ENCODE peak calls at places on chromosomes 2 and 18, in seven cellular contexts. One of them, this sample, is unnamed. For H3K9me3 and H3K27me3, the result is how much of the 10 kb centered on the place peaks cover.

GRCh38 chr2:229815858-229816257 is 101.5 kb upstream of the DNER start:
- DNase-seq in psoas muscle: no peak
- DNase-seq in upper lobe of right lung: no peak
- DNase-seq in neuronal stem cell: no peak
- DNase-seq in H1: no peak
- DNase-seq in AG04450: no peak
- DNase-seq in heart left ventricle: no peak
- DNase-seq in this sample: no peak

GRCh38 chr2:25541378-25541777 is 132.0 kb downstream of the DTNB start:
- DNase-seq in psoas muscle: no peak
- DNase-seq in H1: no peak
- DNase-seq in AG04450: no peak
- DNase-seq in neuronal stem cell: no peak
- DNase-seq in upper lobe of right lung: no peak
- DNase-seq in heart left ventricle: no peak
- DNase-seq in this sample: no peak

GRCh38 chr2:238811765-238812164 is 36.1 kb upstream of the TWIST2 start:
- DNase-seq in heart left ventricle: no peak
- DNase-seq in psoas muscle: no peak
- DNase-seq in neuronal stem cell: no peak
- DNase-seq in AG04450: no peak
- DNase-seq in H1: no peak
- DNase-seq in upper lobe of right lung: no peak
- DNase-seq in this sample: no peak

GRCh38 chr2:71379086-71379485 is 47.5 kb downstream of the ZNF638 start:
- DNase-seq in AG04450: peak
- DNase-seq in H1: no peak
- DNase-seq in neuronal stem cell: no peak
- DNase-seq in upper lobe of right lung: no peak
- DNase-seq in psoas muscle: no peak
- DNase-seq in heart left ventricle: no peak
- DNase-seq in this sample: no peak

GRCh38 chr2:73074110-73075069 is 2.9 kb upstream of the SFXN5 start:
- DNase-seq in heart left ventricle: no peak
- DNase-seq in upper lobe of right lung: no peak
- DNase-seq in neuronal stem cell: no peak
- DNase-seq in psoas muscle: no peak
- DNase-seq in AG04450: no peak
- DNase-seq in H1: no peak
- DNase-seq in this sample: no peak

GRCh38 chr2:49044265-49044664 is 110.0 kb downstream of the FSHR start:
- DNase-seq in neuronal stem cell: no peak
- DNase-seq in H1: no peak
- DNase-seq in upper lobe of right lung: no peak
- DNase-seq in AG04450: no peak
- DNase-seq in heart left ventricle: no peak
- DNase-seq in psoas muscle: no peak
- DNase-seq in this sample: no peak

GRCh38 chr2:225462945-225463344 is 63.4 kb downstream of the NYAP2 start:
- DNase-seq in psoas muscle: no peak
- DNase-seq in upper lobe of right lung: no peak
- DNase-seq in neuronal stem cell: no peak
- DNase-seq in AG04450: no peak
- DNase-seq in heart left ventricle: no peak
- DNase-seq in H1: no peak
- DNase-seq in this sample: no peak

GRCh38 chr2:1743396-1744150 is 742 bp downstream of the PXDN start:
- DNase-seq in neuronal stem cell: no peak
- DNase-seq in heart left ventricle: no peak
- DNase-seq in psoas muscle: no peak
- DNase-seq in upper lobe of right lung: peak
- DNase-seq in H1: no peak
- DNase-seq in AG04450: no peak
- DNase-seq in this sample: no peak

GRCh38 chr2:86021396-86022378 is 84.0 kb downstream of the POLR1A start:
- DNase-seq in heart left ventricle: no peak
- DNase-seq in AG04450: no peak
- DNase-seq in psoas muscle: peak
- DNase-seq in H1: no peak
- DNase-seq in upper lobe of right lung: no peak
- DNase-seq in neuronal stem cell: no peak
- DNase-seq in this sample: no peak

GRCh38 chr2:15811367-15811766 is 129.0 kb upstream of the MYCN start:
- DNase-seq in AG04450: no peak
- DNase-seq in upper lobe of right lung: no peak
- DNase-seq in psoas muscle: no peak
- DNase-seq in H1: no peak
- DNase-seq in heart left ventricle: no peak
- DNase-seq in neuronal stem cell: peak
- DNase-seq in this sample: no peak

GRCh38 chr2:69141081-69141480 is 128.1 kb downstream of the ANTXR1 start:
- DNase-seq in upper lobe of right lung: no peak
- DNase-seq in heart left ventricle: no peak
- DNase-seq in neuronal stem cell: no peak
- DNase-seq in psoas muscle: peak
- DNase-seq in H1: no peak
- DNase-seq in AG04450: no peak
- DNase-seq in this sample: no peak

GRCh38 chr2:44707945-44708645 is 233.4 kb upstream of the SIX3 start:
- DNase-seq in neuronal stem cell: no peak
- DNase-seq in upper lobe of right lung: no peak
- DNase-seq in psoas muscle: no peak
- DNase-seq in H1: no peak
- DNase-seq in heart left ventricle: no peak
- DNase-seq in AG04450: no peak
- DNase-seq in this sample: no peak

GRCh38 chr2:190328748-190329147 is 9.1 kb upstream of the HIBCH start:
- DNase-seq in neuronal stem cell: no peak
- DNase-seq in heart left ventricle: no peak
- DNase-seq in upper lobe of right lung: no peak
- DNase-seq in H1: no peak
- DNase-seq in psoas muscle: no peak
- DNase-seq in AG04450: no peak
- DNase-seq in this sample: no peak

GRCh38 chr18:46624127-46624526 is 32.9 kb downstream of the LOXHD1 start:
- DNase-seq in upper lobe of right lung: no peak
- DNase-seq in H1: no peak
- DNase-seq in AG04450: no peak
- DNase-seq in heart left ventricle: no peak
- DNase-seq in neuronal stem cell: no peak
- DNase-seq in psoas muscle: no peak
- DNase-seq in this sample: no peak

GRCh38 chr2:169160926-169161481 is 91.6 kb downstream of the DHRS9 start:
- DNase-seq in neuronal stem cell: no peak
- DNase-seq in H1: no peak
- DNase-seq in heart left ventricle: no peak
- DNase-seq in AG04450: no peak
- DNase-seq in upper lobe of right lung: no peak
- DNase-seq in psoas muscle: no peak
- DNase-seq in this sample: no peak

GRCh38 chr18:30328839-30329238 is 713.7 kb downstream of the DSC3 start:
- DNase-seq in H1: no peak
- DNase-seq in neuronal stem cell: no peak
- DNase-seq in AG04450: no peak
- DNase-seq in heart left ventricle: no peak
- DNase-seq in psoas muscle: no peak
- DNase-seq in upper lobe of right lung: no peak
- DNase-seq in this sample: no peak

GRCh38 chr2:76019130-76019529 is 308.4 kb upstream of the GCFC2 start:
- DNase-seq in psoas muscle: no peak
- DNase-seq in heart left ventricle: no peak
- DNase-seq in upper lobe of right lung: no peak
- DNase-seq in H1: no peak
- DNase-seq in neuronal stem cell: no peak
- DNase-seq in AG04450: no peak
- DNase-seq in this sample: no peak

GRCh38 chr2:47905454-47906260 is 641 bp downstream of the FBXO11 start:
- DNase-seq in upper lobe of right lung: peak
- DNase-seq in psoas muscle: peak
- DNase-seq in neuronal stem cell: peak
- DNase-seq in H1: no peak
- DNase-seq in AG04450: no peak
- DNase-seq in heart left ventricle: peak
- DNase-seq in this sample: peak

GRCh38 chr2:139160838-139161237 is 380.6 kb upstream of the NXPH2 start:
- DNase-seq in psoas muscle: no peak
- DNase-seq in upper lobe of right lung: no peak
- DNase-seq in heart left ventricle: no peak
- DNase-seq in AG04450: no peak
- DNase-seq in H1: no peak
- DNase-seq in neuronal stem cell: no peak
- DNase-seq in this sample: no peak

GRCh38 chr2:120825370-120826259 is 89.9 kb downstream of the GLI2 start:
- DNase-seq in upper lobe of right lung: peak
- DNase-seq in neuronal stem cell: no peak
- DNase-seq in H1: no peak
- DNase-seq in AG04450: peak
- DNase-seq in psoas muscle: peak
- DNase-seq in heart left ventricle: peak
- DNase-seq in this sample: peak

GRCh38 chr2:224312741-224313140 is 89.2 kb downstream of the FAM124B start:
- DNase-seq in H1: no peak
- DNase-seq in heart left ventricle: no peak
- DNase-seq in psoas muscle: no peak
- DNase-seq in neuronal stem cell: no peak
- DNase-seq in AG04450: no peak
- DNase-seq in upper lobe of right lung: no peak
- DNase-seq in this sample: no peak

GRCh38 chr2:213122730-213123129 is 28.7 kb downstream of the IKZF2 start:
- DNase-seq in upper lobe of right lung: no peak
- DNase-seq in heart left ventricle: no peak
- DNase-seq in psoas muscle: no peak
- DNase-seq in neuronal stem cell: no peak
- DNase-seq in H1: no peak
- DNase-seq in AG04450: no peak
- DNase-seq in this sample: no peak

GRCh38 chr2:237490805-237491194 is 3.7 kb downstream of the MLPH start:
- DNase-seq in upper lobe of right lung: no peak
- DNase-seq in heart left ventricle: no peak
- DNase-seq in neuronal stem cell: no peak
- DNase-seq in AG04450: no peak
- DNase-seq in psoas muscle: no peak
- DNase-seq in H1: no peak
- DNase-seq in this sample: no peak

GRCh38 chr2:68031546-68032160 is 31.2 kb downstream of the C1D start:
- DNase-seq in psoas muscle: no peak
- DNase-seq in AG04450: peak
- DNase-seq in upper lobe of right lung: no peak
- DNase-seq in heart left ventricle: no peak
- DNase-seq in neuronal stem cell: peak
- DNase-seq in H1: no peak
- DNase-seq in this sample: no peak

GRCh38 chr2:33313039-33313438 is 163.4 kb upstream of the RASGRP3 start:
- DNase-seq in heart left ventricle: no peak
- DNase-seq in AG04450: no peak
- DNase-seq in H1: no peak
- DNase-seq in psoas muscle: no peak
- DNase-seq in upper lobe of right lung: no peak
- DNase-seq in neuronal stem cell: no peak
- DNase-seq in this sample: no peak

GRCh38 chr2:38486213-38487026 is 109.3 kb upstream of the ATL2 start:
- DNase-seq in H1: no peak
- DNase-seq in AG04450: no peak
- DNase-seq in upper lobe of right lung: no peak
- DNase-seq in neuronal stem cell: no peak
- DNase-seq in heart left ventricle: no peak
- DNase-seq in psoas muscle: no peak
- DNase-seq in this sample: no peak
- H3K9me3 ChIP-seq in H1: under half
- H3K9me3 ChIP-seq in AG04450: under half
- H3K9me3 ChIP-seq in upper lobe of right lung: under half
- H3K9me3 ChIP-seq in neuronal stem cell: under half
- H3K9me3 ChIP-seq in heart left ventricle: under half
- H3K9me3 ChIP-seq in psoas muscle: under half
- H3K9me3 ChIP-seq in this sample: under half

GRCh38 chr18:13237073-13237472 is 18.5 kb downstream of the LDLRAD4 start:
- DNase-seq in AG04450: no peak
- DNase-seq in H1: no peak
- DNase-seq in heart left ventricle: no peak
- DNase-seq in neuronal stem cell: no peak
- DNase-seq in upper lobe of right lung: peak
- DNase-seq in psoas muscle: no peak
- DNase-seq in this sample: no peak

GRCh38 chr18:13235981-13236380 is 17.4 kb downstream of the LDLRAD4 start:
- DNase-seq in psoas muscle: peak
- DNase-seq in heart left ventricle: peak
- DNase-seq in upper lobe of right lung: peak
- DNase-seq in H1: no peak
- DNase-seq in AG04450: no peak
- DNase-seq in neuronal stem cell: no peak
- DNase-seq in this sample: no peak

GRCh38 chr18:13237641-13238040 is 19.1 kb downstream of the LDLRAD4 start:
- DNase-seq in H1: no peak
- DNase-seq in psoas muscle: no peak
- DNase-seq in AG04450: no peak
- DNase-seq in heart left ventricle: no peak
- DNase-seq in upper lobe of right lung: no peak
- DNase-seq in neuronal stem cell: no peak
- DNase-seq in this sample: no peak

GRCh38 chr18:13235326-13235937 is 16.9 kb downstream of the LDLRAD4 start:
- DNase-seq in heart left ventricle: no peak
- DNase-seq in psoas muscle: no peak
- DNase-seq in H1: no peak
- DNase-seq in upper lobe of right lung: no peak
- DNase-seq in AG04450: no peak
- DNase-seq in neuronal stem cell: no peak
- DNase-seq in this sample: no peak

DNA sequence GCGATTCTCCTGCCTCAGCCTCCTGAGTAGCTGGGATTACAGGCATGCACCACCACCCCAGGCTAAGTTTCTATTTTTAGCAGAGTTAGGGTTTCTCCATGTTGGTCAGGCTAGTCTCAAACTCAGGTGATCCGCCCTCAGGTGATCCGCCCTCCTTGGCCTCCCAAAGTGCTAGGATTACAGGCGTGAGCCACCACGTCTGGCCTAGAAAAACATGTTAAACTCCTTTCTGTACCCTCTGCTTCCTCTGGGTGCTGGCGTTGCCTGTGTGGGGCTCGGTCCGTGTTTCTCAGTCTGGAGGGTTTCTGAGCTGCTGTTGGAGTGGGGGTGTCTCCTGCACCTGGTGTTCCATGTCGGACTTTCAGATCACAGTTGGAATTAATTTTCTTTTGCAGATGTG is 17.9 kb downstream of the LDLRAD4 start:
- DNase-seq in psoas muscle: no peak
- DNase-seq in H1: no peak
- DNase-seq in heart left ventricle: no peak
- DNase-seq in AG04450: no peak
- DNase-seq in neuronal stem cell: no peak
- DNase-seq in upper lobe of right lung: no peak
- DNase-seq in this sample: no peak
- H3K27me3 ChIP-seq in psoas muscle: under half
- H3K27me3 ChIP-seq in H1: under half
- H3K27me3 ChIP-seq in heart left ventricle: under half
- H3K27me3 ChIP-seq in AG04450: under half
- H3K27me3 ChIP-seq in neuronal stem cell: under half
- H3K27me3 ChIP-seq in upper lobe of right lung: under half
- H3K27me3 ChIP-seq in this sample: under half

GRCh38 chr18:76791106-76791505 is 31.3 kb upstream of the ZNF236 start:
- DNase-seq in psoas muscle: no peak
- DNase-seq in heart left ventricle: no peak
- DNase-seq in H1: no peak
- DNase-seq in neuronal stem cell: no peak
- DNase-seq in AG04450: no peak
- DNase-seq in upper lobe of right lung: no peak
- DNase-seq in this sample: no peak
- H3K9me3 ChIP-seq in psoas muscle: under half
- H3K9me3 ChIP-seq in heart left ventricle: under half
- H3K9me3 ChIP-seq in H1: under half
- H3K9me3 ChIP-seq in neuronal stem cell: under half
- H3K9me3 ChIP-seq in AG04450: under half
- H3K9me3 ChIP-seq in upper lobe of right lung: under half
- H3K9me3 ChIP-seq in this sample: under half

GRCh38 chr2:100073110-100073509 is 69.3 kb downstream of the AFF3 start:
- DNase-seq in psoas muscle: no peak
- DNase-seq in neuronal stem cell: no peak
- DNase-seq in H1: no peak
- DNase-seq in heart left ventricle: peak
- DNase-seq in upper lobe of right lung: no peak
- DNase-seq in AG04450: no peak
- DNase-seq in this sample: no peak
- H3K27me3 ChIP-seq in psoas muscle: under half
- H3K27me3 ChIP-seq in neuronal stem cell: under half
- H3K27me3 ChIP-seq in H1: under half
- H3K27me3 ChIP-seq in heart left ventricle: under half
- H3K27me3 ChIP-seq in upper lobe of right lung: under half
- H3K27me3 ChIP-seq in AG04450: under half
- H3K27me3 ChIP-seq in this sample: under half